ENCODE peak calls at places on chromosomes 12 and 14, in nine cellular contexts. Z, B, I, U, Q, V, S, C and N are unnamed samples.

GRCh38 chr12:112900298-112901145 is 6.2 kb upstream of the OAS1 start:
- DNase-seq in Z (peak), B (peak), I (peak), U (peak), Q (no peak), V (no peak), S (peak), C (peak), N (peak)

GRCh38 chr12:78970041-78970440 is 105.5 kb downstream of the SYT1 start:
- DNase-seq in Z (peak), B (peak), I (no peak), U (peak), Q (no peak), V (no peak), S (no peak), C (no peak), N (no peak)

GRCh38 chr14:105155681-105156413 is 12.7 kb downstream of the JAG2 start:
- DNase-seq in Z (no peak), B (no peak), I (no peak), U (no peak), Q (no peak), V (no peak), S (no peak), C (no peak), N (no peak)

GRCh38 chr12:112121780-112122565 is 3.4 kb upstream of the TRAFD1 start:
- DNase-seq in Z (peak), B (peak), I (no peak), U (peak), Q (peak), V (no peak), S (no peak), C (peak), N (no peak)

GRCh38 chr12:6444704-6445688 is at the start of gene CD27:
- DNase-seq in Z (no peak), B (no peak), I (peak), U (no peak), Q (no peak), V (peak), S (no peak), C (no peak), N (peak)

GRCh38 chr12:1800646-1801284 is 19.6 kb upstream of the LRTM2 start:
- DNase-seq in Z (no peak), B (no peak), I (peak), U (peak), Q (no peak), V (peak), S (peak), C (peak), N (peak)

GRCh38 chr12:56146492-56147460 is 5.6 kb upstream of the MYL6B start:
- DNase-seq in Z (peak), B (no peak), I (no peak), U (no peak), Q (no peak), V (no peak), S (peak), C (no peak), N (no peak)

GRCh38 chr12:111692575-111693210 is 6.8 kb downstream of the ACAD10 start:
- DNase-seq in Z (no peak), B (peak), I (peak), U (peak), Q (no peak), V (no peak), S (peak), C (peak), N (no peak)

GRCh38 chr12:84191779-84192178 is 720.8 kb downstream of the SLC6A15 start:
- DNase-seq in Z (no peak), B (no peak), I (no peak), U (no peak), Q (no peak), V (no peak), S (no peak), C (no peak), N (no peak)

GRCh38 chr14:34029921-34030334 is 79.1 kb upstream of the EGLN3 start:
- DNase-seq in Z (peak), B (peak), I (no peak), U (no peak), Q (no peak), V (no peak), S (no peak), C (peak), N (no peak)

GRCh38 chr12:7067096-7067495 is 6.6 kb downstream of the C1S start:
- DNase-seq in Z (no peak), B (no peak), I (no peak), U (no peak), Q (no peak), V (no peak), S (no peak), C (no peak), N (no peak)

GRCh38 chr14:50344116-50344775 is 32.1 kb downstream of the DMAC2L start:
- DNase-seq in Z (peak), B (no peak), I (peak), U (peak), Q (no peak), V (no peak), S (no peak), C (no peak), N (no peak)

GRCh38 chr14:81837304-81837703 is 303.7 kb upstream of the SEL1L start:
- DNase-seq in Z (no peak), B (no peak), I (no peak), U (no peak), Q (no peak), V (no peak), S (peak), C (no peak), N (no peak)

GRCh38 chr12:1498199-1498740 is 96.1 kb downstream of the FBXL14 start:
- DNase-seq in Z (no peak), B (no peak), I (no peak), U (no peak), Q (no peak), V (no peak), S (no peak), C (no peak), N (no peak)

GRCh38 chr12:12943589-12944260 is 8.2 kb downstream of the GPRC5D start:
- DNase-seq in Z (peak), B (no peak), I (no peak), U (peak), Q (no peak), V (no peak), S (no peak), C (no peak), N (no peak)

GRCh38 chr12:128578045-128578444 is 245.7 kb downstream of the SLC15A4 start:
- DNase-seq in Z (no peak), B (no peak), I (no peak), U (no peak), Q (no peak), V (no peak), S (no peak), C (no peak), N (no peak)

GRCh38 chr12:76623929-76624328 is 64.4 kb upstream of the OSBPL8 start:
- DNase-seq in Z (peak), B (peak), I (no peak), U (peak), Q (no peak), V (no peak), S (no peak), C (peak), N (no peak)

GRCh38 chr14:89249296-89249565 is 167.8 kb downstream of the FOXN3 start:
- DNase-seq in Z (peak), B (no peak), I (no peak), U (peak), Q (no peak), V (no peak), S (no peak), C (peak), N (no peak)

GRCh38 chr14:96178674-96179321 is 25.8 kb upstream of the BDKRB2 start:
- DNase-seq in Z (no peak), B (no peak), I (no peak), U (peak), Q (no peak), V (no peak), S (no peak), C (no peak), N (no peak)

GRCh38 chr12:53757095-53757770 is 5.5 kb upstream of the CISTR start:
- DNase-seq in Z (peak), B (peak), I (peak), U (peak), Q (peak), V (peak), S (peak), C (peak), N (peak)

GRCh38 chr14:71651228-71651627 is 281.0 kb upstream of the RGS6 start:
- DNase-seq in Z (peak), B (peak), I (no peak), U (peak), Q (peak), V (no peak), S (no peak), C (no peak), N (peak)

GRCh38 chr14:102344485-102344884 is 18.2 kb downstream of the CINP start:
- DNase-seq in Z (no peak), B (no peak), I (no peak), U (no peak), Q (no peak), V (no peak), S (no peak), C (no peak), N (no peak)

GRCh38 chr12:46304080-46304479 is 35.2 kb upstream of the SLC38A1 start:
- DNase-seq in Z (no peak), B (no peak), I (no peak), U (peak), Q (no peak), V (no peak), S (no peak), C (no peak), N (no peak)

GRCh38 chr12:51023625-51024395 is 2.4 kb downstream of the SLC11A2 start:
- DNase-seq in Z (peak), B (no peak), I (no peak), U (peak), Q (no peak), V (no peak), S (no peak), C (no peak), N (no peak)

GRCh38 chr12:129997239-129997638 is 93.4 kb upstream of the TMEM132D start:
- DNase-seq in Z (no peak), B (no peak), I (no peak), U (no peak), Q (no peak), V (no peak), S (no peak), C (no peak), N (no peak)

GRCh38 chr12:9367201-9367600 is 159.0 kb upstream of the PZP start:
- DNase-seq in Z (no peak), B (no peak), I (no peak), U (no peak), Q (no peak), V (no peak), S (no peak), C (no peak), N (no peak)

GRCh38 chr14:75689012-75689411 is 28.0 kb downstream of the TTLL5 start:
- DNase-seq in Z (peak), B (peak), I (no peak), U (peak), Q (no peak), V (no peak), S (no peak), C (no peak), N (no peak)

GRCh38 chr12:74646831-74647230 is 109.2 kb downstream of the ATXN7L3B start:
- DNase-seq in Z (no peak), B (peak), I (peak), U (no peak), Q (peak), V (no peak), S (no peak), C (peak), N (no peak)

GRCh38 chr14:22556990-22557623 is 31.9 kb downstream of the DAD1 start:
- DNase-seq in Z (peak), B (peak), I (peak), U (peak), Q (peak), V (peak), S (peak), C (peak), N (peak)

GRCh38 chr14:22554706-22555572 is 34.1 kb downstream of the DAD1 start:
- DNase-seq in Z (no peak), B (no peak), I (no peak), U (no peak), Q (no peak), V (peak), S (no peak), C (no peak), N (no peak)

GRCh38 chr14:22555573-22556011 is 33.4 kb downstream of the DAD1 start:
- DNase-seq in Z (peak), B (no peak), I (peak), U (peak), Q (no peak), V (no peak), S (peak), C (no peak), N (peak)

GRCh38 chr14:22557846-22558220 is 31.2 kb downstream of the DAD1 start:
- DNase-seq in Z (no peak), B (no peak), I (no peak), U (no peak), Q (no peak), V (no peak), S (peak), C (no peak), N (no peak)

GRCh38 chr14:22556021-22556989 is 32.7 kb downstream of the DAD1 start:
- DNase-seq in Z (peak), B (peak), I (peak), U (peak), Q (peak), V (peak), S (peak), C (no peak), N (peak)
- H3K4me3 ChIP-seq in Z (no peak), B (no peak), I (peak), U (no peak), Q (no peak), V (peak), S (peak), C (no peak), N (peak)

GRCh38 chr14:100289916-100290606 is 16.2 kb downstream of the SLC25A29 start:
- DNase-seq in Z (no peak), B (no peak), I (no peak), U (no peak), Q (no peak), V (no peak), S (no peak), C (no peak), N (no peak)
- H3K4me3 ChIP-seq in Z (no peak), B (no peak), I (no peak), U (no peak), Q (no peak), V (no peak), S (no peak), C (no peak), N (no peak)

GRCh38 chr12:88113871-88114270 is 28.0 kb downstream of the CEP290 start:
- DNase-seq in Z (peak), B (peak), I (no peak), U (peak), Q (no peak), V (no peak), S (no peak), C (no peak), N (no peak)
- H3K4me3 ChIP-seq in Z (no peak), B (no peak), I (no peak), U (no peak), Q (no peak), V (no peak), S (no peak), C (no peak), N (no peak)

GRCh38 chr12:48861111-48861510 is 4.6 kb downstream of the RND1 start:
- DNase-seq in Z (no peak), B (no peak), I (no peak), U (no peak), Q (no peak), V (no peak), S (peak), C (no peak), N (no peak)

GRCh38 chr12:48862691-48863090 is 3.0 kb downstream of the RND1 start:
- DNase-seq in Z (no peak), B (no peak), I (no peak), U (no peak), Q (no peak), V (no peak), S (no peak), C (no peak), N (no peak)

GRCh38 chr12:48865441-48866290 is at the start of gene RND1:
- DNase-seq in Z (peak), B (peak), I (peak), U (peak), Q (peak), V (peak), S (peak), C (peak), N (peak)

GRCh38 chr12:48865141-48865440 is 579 bp downstream of the RND1 start:
- DNase-seq in Z (no peak), B (no peak), I (no peak), U (no peak), Q (no peak), V (no peak), S (no peak), C (peak), N (no peak)

DNA sequence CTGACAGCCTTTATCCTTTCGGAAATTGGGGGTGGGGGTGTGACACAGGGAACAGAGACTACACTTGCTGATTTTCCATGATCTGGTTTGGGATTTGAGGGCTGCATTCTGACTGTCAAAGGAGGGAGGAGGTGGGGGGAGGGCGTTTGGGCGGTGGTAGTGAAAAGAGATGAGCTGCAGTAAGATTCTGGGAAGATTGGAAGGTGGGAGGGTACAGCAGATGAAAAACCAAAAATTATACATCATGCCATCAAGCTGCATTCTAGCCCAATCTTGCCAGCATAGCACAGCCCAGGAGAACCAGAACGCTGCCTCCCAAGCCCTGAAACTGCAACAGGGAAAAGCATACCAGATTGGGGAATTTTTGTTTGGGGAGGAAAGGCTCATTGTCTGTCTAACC is 2.4 kb downstream of the RND1 start:
- DNase-seq in Z (no peak), B (no peak), I (no peak), U (no peak), Q (no peak), V (no peak), S (no peak), C (no peak), N (no peak)
- H3K4me3 ChIP-seq in Z (no peak), B (no peak), I (no peak), U (no peak), Q (no peak), V (no peak), S (no peak), C (no peak), N (no peak)

DNA sequence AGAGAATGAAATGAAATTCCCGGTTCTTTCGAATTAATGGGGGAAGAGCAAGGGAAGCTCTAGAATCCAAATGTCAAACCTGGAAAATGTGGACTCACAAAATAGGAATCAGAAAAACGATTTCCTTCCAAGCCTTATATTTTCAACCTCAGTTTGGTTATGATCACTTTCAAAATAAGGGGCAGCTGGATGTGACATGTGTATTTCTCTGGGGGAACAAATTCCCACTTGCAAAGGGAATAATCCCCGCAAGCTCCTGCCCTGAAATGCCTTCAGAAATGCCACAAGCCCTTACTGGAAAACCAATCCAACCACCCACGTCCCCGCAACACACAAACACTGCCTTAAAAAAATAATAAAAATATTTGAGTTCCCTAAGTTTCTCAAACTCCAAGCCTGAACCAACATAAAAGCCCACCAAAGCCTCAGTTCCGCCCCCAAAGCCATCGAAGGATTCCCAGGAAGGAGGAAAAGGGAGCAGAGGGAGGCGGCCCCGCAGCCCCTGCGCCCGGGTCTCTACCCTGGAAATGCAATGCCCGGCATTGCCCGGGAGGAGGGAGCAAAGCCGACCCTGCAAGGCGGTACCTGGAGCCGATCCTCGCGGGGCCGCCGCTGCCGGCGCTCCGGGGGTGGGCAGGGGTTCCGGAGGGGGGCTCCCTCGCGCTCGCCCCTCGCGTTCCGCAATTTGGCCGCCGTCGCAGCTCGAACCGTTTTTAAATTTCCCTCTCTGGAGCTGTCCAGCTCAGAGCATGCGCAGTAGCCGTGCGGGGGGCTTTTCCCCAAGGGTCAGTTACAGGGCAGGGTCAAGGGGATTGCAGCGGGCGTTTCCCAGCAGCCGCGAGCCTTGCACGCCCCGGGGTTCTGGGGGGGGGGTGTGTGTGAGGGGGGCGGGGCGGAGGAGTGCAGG is at the start of gene FOXN4:
- DNase-seq in Z (no peak), B (no peak), I (no peak), U (no peak), Q (no peak), V (no peak), S (peak), C (peak), N (no peak)
- H3K4me3 ChIP-seq in Z (no peak), B (no peak), I (peak), U (no peak), Q (no peak), V (peak), S (peak), C (peak), N (peak)

GRCh38 chr12:28257411-28257810 is 67.2 kb downstream of the CCDC91 start:
- DNase-seq in Z (no peak), B (no peak), I (no peak), U (no peak), Q (no peak), V (no peak), S (no peak), C (no peak), N (no peak)

GRCh38 chr12:28253175-28253641 is 63.0 kb downstream of the CCDC91 start:
- DNase-seq in Z (peak), B (peak), I (peak), U (peak), Q (no peak), V (no peak), S (no peak), C (no peak), N (no peak)

GRCh38 chr12:28258998-28259397 is 68.7 kb downstream of the CCDC91 start:
- DNase-seq in Z (peak), B (peak), I (no peak), U (peak), Q (no peak), V (no peak), S (no peak), C (no peak), N (no peak)
- H3K4me3 ChIP-seq in Z (no peak), B (no peak), I (no peak), U (no peak), Q (no peak), V (no peak), S (no peak), C (no peak), N (no peak)

DNA sequence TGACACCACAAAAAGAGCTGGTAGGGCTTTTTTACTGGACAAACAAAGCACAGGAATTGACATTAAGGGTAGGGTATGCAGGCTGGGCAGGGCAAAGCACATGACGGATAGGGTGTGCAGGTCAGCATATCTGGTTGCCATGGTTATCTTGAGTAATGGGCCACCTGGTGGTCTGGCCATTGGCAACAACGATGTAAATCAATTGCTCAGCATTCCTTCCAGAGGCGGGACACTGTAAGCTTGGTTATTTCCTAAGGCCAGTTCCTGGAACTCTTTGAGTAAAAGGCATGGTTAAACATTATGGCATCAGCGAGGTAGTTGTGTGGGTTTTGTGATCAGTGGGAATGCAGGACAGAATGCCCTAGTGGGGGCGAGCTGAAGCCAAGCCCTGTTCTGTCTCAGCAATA is 396.9 kb upstream of the PDE3A start:
- DNase-seq in Z (peak), B (peak), I (no peak), U (no peak), Q (peak), V (no peak), S (no peak), C (peak), N (no peak)
- H3K4me3 ChIP-seq in Z (no peak), B (no peak), I (no peak), U (no peak), Q (no peak), V (no peak), S (no peak), C (no peak), N (no peak)

DNA sequence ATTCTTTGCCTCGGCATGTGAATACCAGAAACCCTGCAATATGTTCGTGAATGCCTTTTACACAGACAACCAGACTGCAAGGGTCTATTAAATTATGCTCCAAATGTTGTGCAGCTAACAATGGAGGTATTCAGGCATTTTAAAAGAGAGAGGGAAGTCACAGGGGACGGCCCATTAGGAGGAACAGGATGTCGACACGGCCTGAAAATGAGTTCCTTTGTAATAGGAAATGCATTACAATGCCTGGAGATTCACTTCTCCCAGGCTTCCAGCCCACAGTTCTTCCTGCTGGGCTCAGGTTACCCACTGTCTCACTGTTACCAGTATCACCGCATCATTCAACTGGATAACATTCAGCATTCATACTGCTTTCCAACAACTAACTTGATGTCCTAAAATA is 2.5 kb downstream of the DUSP6 start:
- DNase-seq in Z (peak), B (peak), I (no peak), U (peak), Q (no peak), V (no peak), S (peak), C (peak), N (no peak)
- H3K4me3 ChIP-seq in Z (peak), B (peak), I (no peak), U (peak), Q (peak), V (no peak), S (peak), C (peak), N (no peak)

GRCh38 chr14:22508662-22509035 is 80.4 kb downstream of the DAD1 start:
- DNase-seq in Z (no peak), B (no peak), I (no peak), U (no peak), Q (no peak), V (no peak), S (no peak), C (no peak), N (no peak)
- H3K4me3 ChIP-seq in Z (no peak), B (no peak), I (peak), U (no peak), Q (no peak), V (peak), S (no peak), C (no peak), N (no peak)